ENCODE peak calls at places on chromosomes 1 and 21, in eight cellular contexts. I is tibial artery; G is upper lobe of right lung; N is left lung; D is pancreas; A is hepatocyte; T is Calu3; J is CD8-positive, alpha-beta T cell. R is an unnamed sample.

GRCh38 chr1:12305377-12305776 is 75.5 kb downstream of the VPS13D start:
- DNase-seq in D (no peak), J (no peak), G (no peak), T (no peak), N (no peak), I (no peak), A (no peak), R (no peak)

GRCh38 chr21:26843912-26844257 is 1.3 kb downstream of the ADAMTS1 start:
- DNase-seq in G (no peak), I (no peak), T (no peak), D (no peak), J (no peak), N (no peak), A (peak; percentile 39), R (no peak)

GRCh38 chr21:37207441-37208009 is 59.6 kb downstream of the VPS26C start:
- DNase-seq in I (no peak), D (no peak), A (no peak), T (peak; percentile 32), G (no peak), N (no peak), J (no peak), R (no peak)

GRCh38 chr1:1877852-1878436 is 12.9 kb downstream of the GNB1 start:
- DNase-seq in J (no peak), T (no peak), N (no peak), A (no peak), G (no peak), I (no peak), D (no peak), R (no peak)

GRCh38 chr1:24341260-24341659 is 22.1 kb downstream of the GRHL3 start:
- DNase-seq in I (no peak), D (no peak), N (no peak), A (no peak), G (no peak), T (no peak), J (no peak), R (no peak)

GRCh38 chr1:211843507-211844298 is 13.1 kb upstream of the LPGAT1 start:
- DNase-seq in D (no peak), A (no peak), I (no peak), J (no peak), G (no peak), T (no peak), N (no peak), R (no peak)

GRCh38 chr1:116377564-116378529 is 4.8 kb downstream of the ATP1A1 start:
- DNase-seq in D (peak; percentile 48), J (no peak), N (no peak), T (no peak), A (peak; percentile 64), G (no peak), I (peak; percentile 82), R (peak; percentile 66)

GRCh38 chr21:34894401-34894800 is 154.7 kb downstream of the RUNX1 start:
- DNase-seq in A (no peak), I (no peak), D (no peak), J (no peak), T (no peak), G (no peak), N (no peak), R (no peak)

GRCh38 chr1:57889686-57890360 is 466.0 kb upstream of the DAB1 start:
- DNase-seq in A (no peak), N (no peak), I (no peak), D (no peak), J (no peak), T (no peak), G (no peak), R (no peak)

GRCh38 chr1:228792601-228793000 is 57.3 kb downstream of the RHOU start:
- DNase-seq in I (no peak), G (no peak), T (no peak), A (no peak), N (no peak), J (no peak), D (no peak), R (no peak)

GRCh38 chr1:11281518-11282331 is 8.7 kb downstream of the UBIAD1 start:
- DNase-seq in D (no peak), I (peak; percentile 30), J (no peak), A (no peak), T (no peak), N (no peak), G (no peak), R (peak; percentile 78)

GRCh38 chr1:203906932-203907331 is 45.5 kb downstream of the SNRPE start:
- DNase-seq in D (no peak), I (no peak), N (no peak), J (no peak), A (peak; percentile 50), G (no peak), T (peak; percentile 31), R (peak; percentile 67)

GRCh38 chr1:161989108-161989507 is 34.6 kb downstream of the OLFML2B start:
- DNase-seq in J (no peak), G (no peak), D (no peak), I (no peak), A (no peak), N (no peak), T (no peak), R (no peak)

GRCh38 chr1:223834660-223835263 is 11.0 kb downstream of the TP53BP2 start:
- DNase-seq in I (no peak), A (no peak), N (no peak), T (no peak), J (no peak), D (no peak), G (no peak), R (no peak)

GRCh38 chr1:36765785-36766300 is 268.5 kb downstream of the GRIK3 start:
- DNase-seq in A (no peak), N (no peak), T (no peak), G (peak; percentile 48), I (no peak), D (no peak), J (no peak), R (no peak)

GRCh38 chr21:17491716-17492414 is 21.0 kb upstream of the CXADR start:
- DNase-seq in T (peak; percentile 18), N (no peak), D (no peak), J (no peak), I (peak; percentile 42), A (peak; percentile 21), G (no peak), R (peak; percentile 88)

GRCh38 chr1:20342294-20343148 is 51.8 kb downstream of the VWA5B1 start:
- DNase-seq in A (no peak), T (no peak), N (no peak), D (no peak), G (no peak), I (no peak), J (no peak), R (no peak)

GRCh38 chr1:109723351-109723750 is 11.3 kb downstream of the GSTM5 start:
- DNase-seq in D (no peak), N (no peak), T (no peak), I (no peak), J (no peak), A (no peak), G (no peak), R (no peak)

GRCh38 chr21:31731112-31731801 is 661 bp downstream of the SCAF4 start:
- DNase-seq in I (peak; percentile 31), G (peak; percentile 79), T (peak; percentile 8), J (peak; percentile 62), N (peak; percentile 87), A (peak; percentile 87), D (peak; percentile 57), R (no peak)

GRCh38 chr1:31834501-31834900 is 18.7 kb upstream of the SPOCD1 start:
- DNase-seq in T (no peak), D (no peak), J (no peak), N (no peak), G (no peak), I (no peak), A (no peak), R (no peak)

DNA sequence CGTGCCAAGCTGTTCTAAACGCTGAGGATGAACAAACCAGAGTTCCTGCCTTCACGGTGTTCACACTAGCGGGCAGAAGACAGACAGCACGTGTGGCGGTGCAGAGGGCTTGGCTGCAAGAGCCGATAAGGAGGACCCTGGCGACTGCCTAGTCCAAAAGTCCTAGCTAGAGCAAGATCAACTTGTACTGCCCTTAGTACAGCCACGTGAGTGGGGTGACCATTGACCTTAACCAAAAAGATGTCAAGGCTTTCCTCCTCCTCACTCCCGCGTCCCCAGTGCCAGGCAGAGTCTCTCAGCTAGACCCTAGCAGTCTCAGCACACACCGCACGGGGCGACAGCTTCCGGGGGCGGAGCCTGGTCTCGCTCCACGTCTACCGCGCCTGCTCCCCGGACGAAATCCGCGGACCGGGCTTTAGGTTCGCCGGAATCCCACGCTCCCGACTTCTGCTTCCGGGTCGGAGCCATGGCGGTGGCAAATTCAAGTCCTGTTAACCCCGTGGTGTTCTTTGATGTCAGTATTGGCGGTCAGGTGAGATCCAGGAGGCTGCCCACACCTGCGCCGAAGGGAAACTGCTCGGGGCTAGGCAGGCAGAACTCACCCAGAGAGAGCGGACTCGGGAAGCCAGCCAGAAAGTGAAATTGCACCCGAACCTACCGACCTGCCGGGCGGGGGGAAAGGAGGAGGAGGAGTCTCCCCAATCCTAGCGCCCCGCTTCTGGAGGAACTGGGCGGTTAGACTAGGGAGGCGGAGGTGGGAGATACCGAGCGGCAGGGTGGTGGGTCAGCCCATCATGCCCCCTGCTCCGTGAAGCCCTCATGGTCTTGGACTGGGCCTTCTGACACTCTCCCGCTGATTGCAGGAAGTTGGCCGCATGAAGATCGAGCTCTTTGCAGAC is at the start of gene PPIH:
- DNase-seq in I (peak; percentile 92), A (peak; percentile 97), J (peak; percentile 96), D (peak; percentile 92), N (peak; percentile 99), G (peak; percentile 98), T (peak; percentile 95), R (peak; percentile 71)
- TF ChIP-seq CTCF in I (peak; percentile 38), A (no peak), J (no peak), D (peak; percentile 18), N (no peak), G (no peak), T (peak; percentile 45), R (peak; percentile 7)

GRCh38 chr1:183185941-183186490 is at the start of gene LAMC2:
- DNase-seq in A (peak; percentile 93), I (no peak), D (peak; percentile 54), N (peak; percentile 87), J (no peak), G (peak; percentile 81), T (peak; percentile 96), R (no peak)
- TF ChIP-seq CTCF in A (peak; percentile 57), I (no peak), D (peak; percentile 19), N (peak; percentile 13), J (no peak), G (peak; percentile 26), T (peak; percentile 44), R (no peak)

DNA sequence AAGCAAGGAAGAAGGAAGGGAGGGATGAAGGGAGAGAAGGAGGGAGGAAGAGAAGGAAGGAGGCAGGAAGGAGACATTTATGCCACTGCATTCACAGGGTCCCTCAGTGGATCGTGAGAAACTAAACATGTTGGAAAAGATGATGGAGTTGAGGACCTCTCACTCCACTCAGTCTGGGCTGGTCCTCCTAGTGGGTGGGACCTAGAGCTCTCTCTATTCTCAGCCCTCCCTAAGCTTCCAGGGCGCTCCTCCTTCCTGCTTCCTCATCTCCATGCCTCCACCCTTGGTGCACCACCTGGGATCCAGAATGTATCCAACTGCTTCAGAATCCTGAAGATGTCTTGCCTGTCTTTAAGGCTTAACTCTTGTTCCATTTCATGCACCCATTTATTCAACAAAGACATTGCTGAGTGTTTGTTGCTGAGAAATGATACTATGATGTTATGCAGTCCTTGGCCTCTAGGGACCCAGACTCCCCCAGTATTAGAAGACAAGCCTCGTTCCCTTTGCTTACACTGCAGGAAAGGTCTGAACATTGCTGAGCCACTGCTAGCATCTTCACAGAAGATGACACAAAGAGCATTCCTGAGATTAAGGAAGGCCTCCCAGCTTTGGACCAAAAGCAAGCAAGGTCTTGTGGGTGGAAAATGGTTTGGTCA is 88.5 kb downstream of the BEND5 start:
- DNase-seq in G (no peak), T (peak; percentile 15), A (no peak), N (no peak), I (no peak), D (no peak), J (no peak), R (no peak)
- TF ChIP-seq CTCF in G (no peak), T (peak; percentile 42), A (peak; percentile 19), N (no peak), I (no peak), D (no peak), J (no peak), R (peak; percentile 12)

GRCh38 chr1:60978421-60979357 is 103.7 kb upstream of the NFIA start:
- DNase-seq in J (peak; percentile 50), D (peak; percentile 20), N (no peak), A (peak; percentile 46), T (peak; percentile 66), I (no peak), G (no peak), R (peak; percentile 29)
- TF ChIP-seq CTCF in J (peak; percentile 36), D (peak; percentile 34), N (peak; percentile 52), A (peak; percentile 53), T (peak; percentile 57), I (peak; percentile 38), G (peak; percentile 63), R (peak; percentile 76)

R was measured in AG09319.